ENCODE peak calls at places on chromosomes 5 and 9, in six cellular contexts. One of them, this sample, is unnamed.

GRCh38 chr9:36870960-36871359 is 163.1 kb downstream of the PAX5 start:
- DNase-seq in H1: no peak
- DNase-seq in body of pancreas: no peak
- DNase-seq in C1 segment of cervical spinal cord: no peak
- DNase-seq in brain microvascular endothelial cell: no peak
- DNase-seq in astrocyte of the spinal cord: no peak
- DNase-seq in this sample: no peak

GRCh38 chr9:93651521-93651950 is 75.2 kb downstream of the PHF2 start:
- DNase-seq in body of pancreas: peak; percentile 3
- DNase-seq in astrocyte of the spinal cord: no peak
- DNase-seq in brain microvascular endothelial cell: no peak
- DNase-seq in C1 segment of cervical spinal cord: no peak
- DNase-seq in H1: no peak
- DNase-seq in this sample: no peak

GRCh38 chr9:134501266-134502181 is 140.1 kb upstream of the COL5A1 start:
- DNase-seq in astrocyte of the spinal cord: peak; percentile 20
- DNase-seq in brain microvascular endothelial cell: no peak
- DNase-seq in body of pancreas: no peak
- DNase-seq in H1: no peak
- DNase-seq in C1 segment of cervical spinal cord: no peak
- DNase-seq in this sample: no peak

GRCh38 chr9:80066931-80067330 is 495.2 kb downstream of the TLE4 start:
- DNase-seq in H1: no peak
- DNase-seq in C1 segment of cervical spinal cord: no peak
- DNase-seq in brain microvascular endothelial cell: no peak
- DNase-seq in body of pancreas: no peak
- DNase-seq in astrocyte of the spinal cord: no peak
- DNase-seq in this sample: no peak

GRCh38 chr5:28542968-28543367 is 1504.6 kb upstream of the CDH9 start:
- DNase-seq in brain microvascular endothelial cell: peak; percentile 92
- DNase-seq in body of pancreas: no peak
- DNase-seq in astrocyte of the spinal cord: peak; percentile 96
- DNase-seq in C1 segment of cervical spinal cord: no peak
- DNase-seq in H1: no peak
- DNase-seq in this sample: no peak

GRCh38 chr5:112183103-112183634 is 235.9 kb downstream of the EPB41L4A start:
- DNase-seq in C1 segment of cervical spinal cord: no peak
- DNase-seq in body of pancreas: no peak
- DNase-seq in H1: no peak
- DNase-seq in brain microvascular endothelial cell: peak; percentile 35
- DNase-seq in astrocyte of the spinal cord: peak; percentile 42
- DNase-seq in this sample: no peak

GRCh38 chr5:80741015-80741414 is 86.2 kb upstream of the DHFR start:
- DNase-seq in C1 segment of cervical spinal cord: no peak
- DNase-seq in astrocyte of the spinal cord: no peak
- DNase-seq in H1: no peak
- DNase-seq in body of pancreas: no peak
- DNase-seq in brain microvascular endothelial cell: no peak
- DNase-seq in this sample: no peak

GRCh38 chr5:71861682-71862457 is 142.8 kb downstream of the CARTPT start:
- DNase-seq in H1: no peak
- DNase-seq in body of pancreas: no peak
- DNase-seq in C1 segment of cervical spinal cord: no peak
- DNase-seq in astrocyte of the spinal cord: no peak
- DNase-seq in brain microvascular endothelial cell: no peak
- DNase-seq in this sample: no peak

GRCh38 chr9:77915744-77916143 is 115.9 kb downstream of the GNAQ start:
- DNase-seq in brain microvascular endothelial cell: no peak
- DNase-seq in body of pancreas: no peak
- DNase-seq in H1: no peak
- DNase-seq in astrocyte of the spinal cord: no peak
- DNase-seq in C1 segment of cervical spinal cord: no peak
- DNase-seq in this sample: no peak

GRCh38 chr5:149147673-149148072 is 6.4 kb downstream of the ABLIM3 start:
- DNase-seq in C1 segment of cervical spinal cord: no peak
- DNase-seq in body of pancreas: no peak
- DNase-seq in astrocyte of the spinal cord: no peak
- DNase-seq in brain microvascular endothelial cell: no peak
- DNase-seq in H1: no peak
- DNase-seq in this sample: no peak

GRCh38 chr9:21060919-21061561 is 16.7 kb downstream of the IFNB1 start:
- DNase-seq in C1 segment of cervical spinal cord: no peak
- DNase-seq in astrocyte of the spinal cord: peak; percentile 73
- DNase-seq in body of pancreas: no peak
- DNase-seq in H1: no peak
- DNase-seq in brain microvascular endothelial cell: peak; percentile 14
- DNase-seq in this sample: no peak

GRCh38 chr5:110757118-110757729 is 18.4 kb downstream of the SLC25A46 start:
- DNase-seq in body of pancreas: no peak
- DNase-seq in C1 segment of cervical spinal cord: no peak
- DNase-seq in H1: no peak
- DNase-seq in astrocyte of the spinal cord: peak; percentile 71
- DNase-seq in brain microvascular endothelial cell: peak; percentile 55
- DNase-seq in this sample: no peak

GRCh38 chr9:103397868-103398600 is 402.9 kb downstream of the CYLC2 start:
- DNase-seq in brain microvascular endothelial cell: peak; percentile 76
- DNase-seq in astrocyte of the spinal cord: peak; percentile 57
- DNase-seq in H1: peak; percentile 7
- DNase-seq in body of pancreas: peak; percentile 57
- DNase-seq in C1 segment of cervical spinal cord: peak; percentile 2
- DNase-seq in this sample: peak; percentile 1

GRCh38 chr5:82909816-82910215 is 167.4 kb downstream of the TMEM167A start:
- DNase-seq in astrocyte of the spinal cord: no peak
- DNase-seq in body of pancreas: no peak
- DNase-seq in H1: no peak
- DNase-seq in brain microvascular endothelial cell: no peak
- DNase-seq in C1 segment of cervical spinal cord: no peak
- DNase-seq in this sample: no peak

GRCh38 chr5:671459-672328 is 21.5 kb downstream of the TPPP start:
- DNase-seq in brain microvascular endothelial cell: peak; percentile 51
- DNase-seq in H1: no peak
- DNase-seq in C1 segment of cervical spinal cord: peak; percentile 80
- DNase-seq in astrocyte of the spinal cord: peak; percentile 53
- DNase-seq in body of pancreas: peak; percentile 77
- DNase-seq in this sample: peak; percentile 68

GRCh38 chr9:21993893-21994525 is at the start of gene CDKN2A:
- DNase-seq in body of pancreas: no peak
- DNase-seq in C1 segment of cervical spinal cord: peak; percentile 48
- DNase-seq in brain microvascular endothelial cell: no peak
- DNase-seq in astrocyte of the spinal cord: no peak
- DNase-seq in H1: no peak
- DNase-seq in this sample: no peak

GRCh38 chr5:148972958-148973357 is 89.9 kb downstream of the SH3TC2 start:
- DNase-seq in H1: no peak
- DNase-seq in brain microvascular endothelial cell: peak; percentile 83
- DNase-seq in body of pancreas: no peak
- DNase-seq in astrocyte of the spinal cord: peak; percentile 78
- DNase-seq in C1 segment of cervical spinal cord: no peak
- DNase-seq in this sample: no peak

GRCh38 chr9:97384406-97385262 is 27.3 kb upstream of the TDRD7 start:
- DNase-seq in C1 segment of cervical spinal cord: no peak
- DNase-seq in brain microvascular endothelial cell: no peak
- DNase-seq in astrocyte of the spinal cord: no peak
- DNase-seq in body of pancreas: no peak
- DNase-seq in H1: no peak
- DNase-seq in this sample: no peak

GRCh38 chr9:16039103-16039987 is 486.5 kb downstream of the CCDC171 start:
- DNase-seq in body of pancreas: no peak
- DNase-seq in C1 segment of cervical spinal cord: no peak
- DNase-seq in brain microvascular endothelial cell: peak; percentile 55
- DNase-seq in astrocyte of the spinal cord: peak; percentile 68
- DNase-seq in H1: peak; percentile 46
- DNase-seq in this sample: peak; percentile 45

GRCh38 chr5:42617411-42617810 is 139.2 kb upstream of the CCDC152 start:
- DNase-seq in brain microvascular endothelial cell: no peak
- DNase-seq in body of pancreas: no peak
- DNase-seq in astrocyte of the spinal cord: no peak
- DNase-seq in H1: no peak
- DNase-seq in C1 segment of cervical spinal cord: no peak
- DNase-seq in this sample: no peak

GRCh38 chr9:127589955-127590370 is 22.1 kb upstream of the STXBP1 start:
- DNase-seq in body of pancreas: peak; percentile 78
- DNase-seq in H1: no peak
- DNase-seq in C1 segment of cervical spinal cord: no peak
- DNase-seq in brain microvascular endothelial cell: peak; percentile 60
- DNase-seq in astrocyte of the spinal cord: peak; percentile 77
- DNase-seq in this sample: peak; percentile 35

GRCh38 chr5:756865-757345 is 27.6 kb downstream of the ZDHHC11B start:
- DNase-seq in C1 segment of cervical spinal cord: no peak
- DNase-seq in brain microvascular endothelial cell: no peak
- DNase-seq in body of pancreas: peak; percentile 16
- DNase-seq in H1: no peak
- DNase-seq in astrocyte of the spinal cord: no peak
- DNase-seq in this sample: no peak

GRCh38 chr9:20722221-20722620 is 38.2 kb downstream of the FOCAD start:
- DNase-seq in body of pancreas: no peak
- DNase-seq in brain microvascular endothelial cell: no peak
- DNase-seq in astrocyte of the spinal cord: peak; percentile 22
- DNase-seq in C1 segment of cervical spinal cord: no peak
- DNase-seq in H1: no peak
- DNase-seq in this sample: peak; percentile 17

GRCh38 chr9:88258012-88258411 is 119.7 kb upstream of the SPATA31C2 start:
- DNase-seq in brain microvascular endothelial cell: peak; percentile 54
- DNase-seq in C1 segment of cervical spinal cord: peak; percentile 21
- DNase-seq in H1: no peak
- DNase-seq in body of pancreas: peak; percentile 17
- DNase-seq in astrocyte of the spinal cord: peak; percentile 68
- DNase-seq in this sample: no peak

GRCh38 chr5:10832987-10833386 is 72.0 kb upstream of the DAP start:
- DNase-seq in body of pancreas: no peak
- DNase-seq in C1 segment of cervical spinal cord: no peak
- DNase-seq in brain microvascular endothelial cell: no peak
- DNase-seq in astrocyte of the spinal cord: no peak
- DNase-seq in H1: no peak
- DNase-seq in this sample: no peak

GRCh38 chr9:98087420-98088354 is 31.2 kb downstream of the NANS start:
- DNase-seq in astrocyte of the spinal cord: peak; percentile 55
- DNase-seq in body of pancreas: no peak
- DNase-seq in H1: peak; percentile 36
- DNase-seq in brain microvascular endothelial cell: peak; percentile 39
- DNase-seq in C1 segment of cervical spinal cord: no peak
- DNase-seq in this sample: no peak

GRCh38 chr9:137833721-137834613 is 43.6 kb upstream of the CACNA1B start:
- DNase-seq in astrocyte of the spinal cord: no peak
- DNase-seq in body of pancreas: no peak
- DNase-seq in C1 segment of cervical spinal cord: no peak
- DNase-seq in H1: no peak
- DNase-seq in brain microvascular endothelial cell: no peak
- DNase-seq in this sample: no peak

GRCh38 chr5:14414615-14415515 is 166.7 kb upstream of the OTULINL start:
- DNase-seq in C1 segment of cervical spinal cord: no peak
- DNase-seq in brain microvascular endothelial cell: no peak
- DNase-seq in H1: no peak
- DNase-seq in body of pancreas: no peak
- DNase-seq in astrocyte of the spinal cord: no peak
- DNase-seq in this sample: no peak